ENCODE peak calls at places on chromosome 7, in eight cellular contexts. One of them, this sample, is unnamed.

GRCh38 chr7:151468214-151469023 is 28.5 kb upstream of the CRYGN start:
- DNase-seq in ovary: no peak
- DNase-seq in lower lobe of right lung: no peak
- DNase-seq in choroid plexus epithelial cell: no peak
- DNase-seq in cardiac muscle cell: no peak
- DNase-seq in CD8-positive, alpha-beta T cell: no peak
- DNase-seq in A549: no peak
- DNase-seq in OCI-LY7: no peak
- DNase-seq in this sample: no peak

GRCh38 chr7:122412886-122413285 is 108.3 kb upstream of the FEZF1 start:
- DNase-seq in lower lobe of right lung: no peak
- DNase-seq in ovary: no peak
- DNase-seq in cardiac muscle cell: peak; percentile 94
- DNase-seq in CD8-positive, alpha-beta T cell: no peak
- DNase-seq in A549: no peak
- DNase-seq in OCI-LY7: no peak
- DNase-seq in choroid plexus epithelial cell: peak; percentile 95
- DNase-seq in this sample: no peak

GRCh38 chr7:24924375-24924774 is 55.6 kb downstream of the OSBPL3 start:
- DNase-seq in ovary: no peak
- DNase-seq in CD8-positive, alpha-beta T cell: no peak
- DNase-seq in A549: no peak
- DNase-seq in OCI-LY7: no peak
- DNase-seq in cardiac muscle cell: no peak
- DNase-seq in choroid plexus epithelial cell: no peak
- DNase-seq in lower lobe of right lung: no peak
- DNase-seq in this sample: no peak

GRCh38 chr7:53446170-53446569 is 410.7 kb downstream of the POM121L12 start:
- DNase-seq in choroid plexus epithelial cell: no peak
- DNase-seq in lower lobe of right lung: no peak
- DNase-seq in OCI-LY7: no peak
- DNase-seq in A549: no peak
- DNase-seq in ovary: no peak
- DNase-seq in CD8-positive, alpha-beta T cell: no peak
- DNase-seq in cardiac muscle cell: no peak
- DNase-seq in this sample: no peak

GRCh38 chr7:42237891-42238531 is 1.0 kb upstream of the GLI3 start:
- DNase-seq in cardiac muscle cell: peak; percentile 85
- DNase-seq in A549: no peak
- DNase-seq in lower lobe of right lung: peak; percentile 66
- DNase-seq in OCI-LY7: no peak
- DNase-seq in choroid plexus epithelial cell: peak; percentile 70
- DNase-seq in ovary: peak; percentile 92
- DNase-seq in CD8-positive, alpha-beta T cell: no peak
- DNase-seq in this sample: peak; percentile 34

GRCh38 chr7:143958781-143959180 is 4.1 kb downstream of the OR2F1 start:
- DNase-seq in CD8-positive, alpha-beta T cell: no peak
- DNase-seq in choroid plexus epithelial cell: peak; percentile 74
- DNase-seq in ovary: no peak
- DNase-seq in cardiac muscle cell: peak; percentile 33
- DNase-seq in lower lobe of right lung: no peak
- DNase-seq in A549: no peak
- DNase-seq in OCI-LY7: no peak
- DNase-seq in this sample: no peak

GRCh38 chr7:38686888-38687287 is 55.7 kb upstream of the AMPH start:
- DNase-seq in A549: no peak
- DNase-seq in CD8-positive, alpha-beta T cell: no peak
- DNase-seq in choroid plexus epithelial cell: no peak
- DNase-seq in cardiac muscle cell: peak; percentile 77
- DNase-seq in ovary: no peak
- DNase-seq in lower lobe of right lung: no peak
- DNase-seq in OCI-LY7: no peak
- DNase-seq in this sample: no peak

GRCh38 chr7:73433924-73434700 is 534 bp downstream of the FZD9 start:
- DNase-seq in cardiac muscle cell: peak; percentile 16
- DNase-seq in CD8-positive, alpha-beta T cell: no peak
- DNase-seq in ovary: no peak
- DNase-seq in OCI-LY7: no peak
- DNase-seq in lower lobe of right lung: no peak
- DNase-seq in A549: no peak
- DNase-seq in choroid plexus epithelial cell: no peak
- DNase-seq in this sample: no peak

GRCh38 chr7:158416283-158416933 is 171.2 kb downstream of the PTPRN2 start:
- DNase-seq in OCI-LY7: no peak
- DNase-seq in choroid plexus epithelial cell: peak; percentile 17
- DNase-seq in A549: peak; percentile 21
- DNase-seq in cardiac muscle cell: no peak
- DNase-seq in lower lobe of right lung: no peak
- DNase-seq in CD8-positive, alpha-beta T cell: no peak
- DNase-seq in ovary: no peak
- DNase-seq in this sample: no peak

GRCh38 chr7:158410720-158411119 is 176.9 kb downstream of the PTPRN2 start:
- DNase-seq in OCI-LY7: no peak
- DNase-seq in lower lobe of right lung: no peak
- DNase-seq in cardiac muscle cell: no peak
- DNase-seq in ovary: peak; percentile 21
- DNase-seq in choroid plexus epithelial cell: no peak
- DNase-seq in CD8-positive, alpha-beta T cell: no peak
- DNase-seq in A549: no peak
- DNase-seq in this sample: no peak

GRCh38 chr7:158411232-158411950 is 176.2 kb downstream of the PTPRN2 start:
- DNase-seq in ovary: peak; percentile 17
- DNase-seq in CD8-positive, alpha-beta T cell: no peak
- DNase-seq in lower lobe of right lung: no peak
- DNase-seq in OCI-LY7: no peak
- DNase-seq in A549: no peak
- DNase-seq in cardiac muscle cell: no peak
- DNase-seq in choroid plexus epithelial cell: no peak
- DNase-seq in this sample: no peak

GRCh38 chr7:158415316-158415715 is 172.3 kb downstream of the PTPRN2 start:
- DNase-seq in cardiac muscle cell: no peak
- DNase-seq in choroid plexus epithelial cell: no peak
- DNase-seq in A549: no peak
- DNase-seq in lower lobe of right lung: no peak
- DNase-seq in OCI-LY7: no peak
- DNase-seq in ovary: no peak
- DNase-seq in CD8-positive, alpha-beta T cell: no peak
- DNase-seq in this sample: no peak

DNA sequence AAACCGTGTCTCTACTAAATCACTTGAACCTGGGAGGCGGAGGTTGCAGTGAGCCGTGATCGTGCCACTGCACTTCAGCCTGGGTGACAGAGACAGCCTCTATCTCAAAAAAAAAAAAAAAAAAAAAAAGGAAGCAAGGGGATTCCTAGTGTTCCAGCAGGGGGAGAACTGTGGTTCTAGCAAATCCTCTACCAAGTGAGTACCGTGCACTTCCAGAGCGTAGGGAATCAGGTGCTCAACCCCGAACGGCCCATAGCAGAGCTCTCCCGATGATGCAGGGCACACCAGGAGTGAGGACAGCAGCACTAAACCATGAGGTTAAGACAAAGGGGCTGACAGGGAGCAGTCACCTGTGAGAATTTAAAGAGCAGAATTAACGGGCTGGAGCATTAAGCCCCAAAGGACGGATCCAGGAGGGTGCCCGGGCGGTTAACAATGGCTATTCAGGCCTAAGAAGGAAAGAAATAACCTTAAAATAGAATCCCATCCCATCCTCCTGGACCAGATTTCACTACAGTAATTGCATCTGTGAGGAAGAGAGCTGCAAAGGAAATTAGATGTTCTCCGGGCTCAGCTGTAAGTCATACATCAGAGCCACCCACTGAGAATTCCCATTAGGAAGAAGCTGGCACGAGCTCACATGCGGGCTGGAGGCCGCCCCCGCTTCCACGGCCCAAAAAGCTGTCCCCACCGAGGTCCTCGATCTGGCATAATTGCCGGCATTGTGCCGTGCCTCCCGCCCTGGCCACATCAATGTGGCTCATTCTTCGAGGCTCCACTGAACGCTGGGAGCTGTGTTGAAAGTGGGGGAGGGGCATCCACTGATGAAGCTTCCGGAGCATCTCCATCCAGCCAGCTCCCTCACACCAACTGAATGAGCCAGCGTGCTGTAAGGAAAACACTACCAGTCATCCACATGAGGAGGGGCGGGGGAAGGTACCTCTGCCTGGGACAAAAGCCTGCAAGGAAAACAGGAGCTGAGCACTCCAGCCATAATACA is 173.4 kb downstream of the PTPRN2 start:
- DNase-seq in lower lobe of right lung: no peak
- DNase-seq in OCI-LY7: no peak
- DNase-seq in choroid plexus epithelial cell: peak; percentile 28
- DNase-seq in cardiac muscle cell: no peak
- DNase-seq in A549: peak; percentile 21
- DNase-seq in CD8-positive, alpha-beta T cell: no peak
- DNase-seq in ovary: no peak
- DNase-seq in this sample: no peak
- TF ChIP-seq CTCF in lower lobe of right lung: no peak
- TF ChIP-seq CTCF in OCI-LY7: no peak
- TF ChIP-seq CTCF in choroid plexus epithelial cell: peak; percentile 22
- TF ChIP-seq CTCF in cardiac muscle cell: no peak
- TF ChIP-seq CTCF in A549: no peak
- TF ChIP-seq CTCF in CD8-positive, alpha-beta T cell: no peak
- TF ChIP-seq CTCF in ovary: no peak
- TF ChIP-seq CTCF in this sample: no peak

DNA sequence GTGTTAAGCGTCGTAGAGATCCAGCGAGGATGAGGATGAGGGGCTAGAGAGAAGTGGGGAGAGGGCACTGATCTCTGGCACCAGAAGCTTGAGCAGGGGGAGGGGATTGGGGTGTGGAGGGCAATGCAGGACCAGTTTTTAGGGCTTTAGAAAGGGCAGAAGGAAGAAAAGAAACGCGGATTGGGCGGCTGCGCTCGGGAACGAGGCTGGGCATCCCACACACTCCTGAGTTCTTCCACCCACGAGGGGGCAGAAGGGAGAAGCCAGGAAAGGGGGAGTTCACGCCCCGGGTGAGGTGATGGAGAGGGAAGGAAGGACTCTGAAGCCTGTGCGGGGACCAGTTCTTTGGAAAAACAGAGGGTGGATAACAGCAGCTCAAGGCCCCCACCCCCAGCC is 6.1 kb upstream of the VGF start:
- DNase-seq in OCI-LY7: no peak
- DNase-seq in cardiac muscle cell: no peak
- DNase-seq in ovary: no peak
- DNase-seq in lower lobe of right lung: no peak
- DNase-seq in A549: no peak
- DNase-seq in choroid plexus epithelial cell: no peak
- DNase-seq in CD8-positive, alpha-beta T cell: no peak
- DNase-seq in this sample: no peak
- TF ChIP-seq CTCF in OCI-LY7: no peak
- TF ChIP-seq CTCF in cardiac muscle cell: peak; percentile 32
- TF ChIP-seq CTCF in ovary: no peak
- TF ChIP-seq CTCF in lower lobe of right lung: no peak
- TF ChIP-seq CTCF in A549: no peak
- TF ChIP-seq CTCF in choroid plexus epithelial cell: peak; percentile 53
- TF ChIP-seq CTCF in CD8-positive, alpha-beta T cell: no peak
- TF ChIP-seq CTCF in this sample: peak; percentile 18

GRCh38 chr7:91872069-91872468 is 8.4 kb downstream of the MTERF1 start:
- DNase-seq in ovary: no peak
- DNase-seq in lower lobe of right lung: no peak
- DNase-seq in choroid plexus epithelial cell: no peak
- DNase-seq in OCI-LY7: no peak
- DNase-seq in cardiac muscle cell: no peak
- DNase-seq in CD8-positive, alpha-beta T cell: no peak
- DNase-seq in A549: no peak
- DNase-seq in this sample: no peak

GRCh38 chr7:91864070-91864469 is 16.4 kb downstream of the MTERF1 start:
- DNase-seq in CD8-positive, alpha-beta T cell: no peak
- DNase-seq in A549: no peak
- DNase-seq in OCI-LY7: no peak
- DNase-seq in cardiac muscle cell: no peak
- DNase-seq in ovary: no peak
- DNase-seq in choroid plexus epithelial cell: no peak
- DNase-seq in lower lobe of right lung: no peak
- DNase-seq in this sample: no peak

GRCh38 chr7:91869661-91870060 is 10.8 kb downstream of the MTERF1 start:
- DNase-seq in lower lobe of right lung: no peak
- DNase-seq in A549: peak; percentile 7
- DNase-seq in choroid plexus epithelial cell: peak; percentile 22
- DNase-seq in ovary: no peak
- DNase-seq in CD8-positive, alpha-beta T cell: no peak
- DNase-seq in cardiac muscle cell: no peak
- DNase-seq in OCI-LY7: no peak
- DNase-seq in this sample: no peak

DNA sequence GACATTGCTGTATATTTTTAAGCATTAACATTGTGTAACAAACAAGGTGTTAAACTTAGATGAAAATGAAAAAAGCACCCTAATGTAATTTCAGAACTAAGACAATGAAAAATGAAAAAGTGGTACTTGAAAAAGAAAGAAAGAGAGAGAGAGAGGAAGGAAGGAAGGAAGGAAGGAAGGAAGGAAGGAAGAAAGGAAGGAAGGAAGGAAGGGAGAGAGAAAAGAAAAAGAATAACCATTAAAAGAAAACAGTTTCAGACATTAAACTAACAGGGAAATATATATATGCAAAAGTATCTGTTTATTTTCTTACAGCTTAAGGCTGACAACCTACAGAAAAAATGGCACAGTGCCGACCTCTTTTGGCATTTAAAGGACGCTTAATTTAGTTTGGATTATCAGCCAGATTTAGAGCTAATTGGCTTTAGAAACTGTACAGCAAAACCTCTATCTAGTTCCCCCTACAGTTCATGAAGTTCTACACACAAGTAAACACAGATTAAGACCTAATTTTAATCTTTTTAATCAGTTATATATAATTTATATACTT is 13.8 kb downstream of the MTERF1 start:
- DNase-seq in choroid plexus epithelial cell: peak; percentile 15
- DNase-seq in lower lobe of right lung: no peak
- DNase-seq in OCI-LY7: no peak
- DNase-seq in ovary: no peak
- DNase-seq in cardiac muscle cell: no peak
- DNase-seq in A549: no peak
- DNase-seq in CD8-positive, alpha-beta T cell: no peak
- DNase-seq in this sample: no peak
- TF ChIP-seq CTCF in choroid plexus epithelial cell: no peak
- TF ChIP-seq CTCF in lower lobe of right lung: no peak
- TF ChIP-seq CTCF in OCI-LY7: no peak
- TF ChIP-seq CTCF in ovary: no peak
- TF ChIP-seq CTCF in cardiac muscle cell: no peak
- TF ChIP-seq CTCF in A549: no peak
- TF ChIP-seq CTCF in CD8-positive, alpha-beta T cell: no peak
- TF ChIP-seq CTCF in this sample: no peak

GRCh38 chr7:104156842-104157277 is 51.0 kb downstream of the ORC5 start:
- DNase-seq in lower lobe of right lung: no peak
- DNase-seq in OCI-LY7: peak; percentile 39
- DNase-seq in choroid plexus epithelial cell: peak; percentile 69
- DNase-seq in CD8-positive, alpha-beta T cell: no peak
- DNase-seq in cardiac muscle cell: peak; percentile 50
- DNase-seq in A549: peak; percentile 48
- DNase-seq in ovary: no peak
- DNase-seq in this sample: no peak

GRCh38 chr7:104162081-104162480 is 45.7 kb downstream of the ORC5 start:
- DNase-seq in ovary: no peak
- DNase-seq in cardiac muscle cell: no peak
- DNase-seq in OCI-LY7: no peak
- DNase-seq in A549: no peak
- DNase-seq in lower lobe of right lung: no peak
- DNase-seq in CD8-positive, alpha-beta T cell: no peak
- DNase-seq in choroid plexus epithelial cell: no peak
- DNase-seq in this sample: no peak

GRCh38 chr7:104161244-104161643 is 46.6 kb downstream of the ORC5 start:
- DNase-seq in cardiac muscle cell: no peak
- DNase-seq in ovary: no peak
- DNase-seq in choroid plexus epithelial cell: no peak
- DNase-seq in CD8-positive, alpha-beta T cell: no peak
- DNase-seq in OCI-LY7: no peak
- DNase-seq in A549: no peak
- DNase-seq in lower lobe of right lung: no peak
- DNase-seq in this sample: no peak

DNA sequence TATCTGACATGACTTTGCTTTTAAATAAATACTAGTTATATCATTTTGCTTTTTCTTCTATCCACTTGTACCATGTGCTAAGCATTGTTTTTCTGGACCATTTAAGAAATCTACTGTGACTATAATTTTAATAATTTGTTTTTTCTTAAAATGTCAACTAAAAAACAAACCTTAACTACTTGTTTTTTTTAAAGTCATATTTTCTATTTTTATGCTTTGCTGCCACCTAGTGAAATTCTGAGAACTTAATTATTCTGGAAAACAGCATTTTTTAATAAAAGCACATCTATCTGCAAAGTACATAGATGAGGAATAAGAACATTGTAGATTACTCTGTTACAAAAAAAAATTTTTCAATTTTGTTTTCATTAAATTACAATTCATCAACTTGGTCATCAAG is 47.4 kb downstream of the ORC5 start:
- DNase-seq in A549: peak; percentile 10
- DNase-seq in choroid plexus epithelial cell: peak; percentile 41
- DNase-seq in ovary: no peak
- DNase-seq in CD8-positive, alpha-beta T cell: no peak
- DNase-seq in OCI-LY7: peak; percentile 13
- DNase-seq in cardiac muscle cell: peak; percentile 49
- DNase-seq in lower lobe of right lung: no peak
- DNase-seq in this sample: no peak
- TF ChIP-seq CTCF in A549: no peak
- TF ChIP-seq CTCF in choroid plexus epithelial cell: peak; percentile 47
- TF ChIP-seq CTCF in ovary: no peak
- TF ChIP-seq CTCF in CD8-positive, alpha-beta T cell: no peak
- TF ChIP-seq CTCF in OCI-LY7: peak; percentile 79
- TF ChIP-seq CTCF in cardiac muscle cell: peak; percentile 35
- TF ChIP-seq CTCF in lower lobe of right lung: peak; percentile 35
- TF ChIP-seq CTCF in this sample: peak; percentile 62

This sample was measured in progenitor cell of endocrine pancreas.